ENCODE peak calls at places on chromosomes 2 and 18, in ten cellular contexts. Y is progenitor cell of endocrine pancreas, M is ovary, X is Daoy, W is SK-N-SH, S is NCI-H460, P is EL, T is GM12891, C is NCI-H1092 treated with DMSO at 0.1 percent for 48 hours, G is EH. O is an unnamed sample.

GRCh38 chr2:231617059-231617926 is 24.6 kb downstream of the TEX44 start:
- DNase-seq in Y (no peak), M (no peak), X (peak; percentile 75), W (no peak), S (no peak), P (peak; percentile 28), T (no peak), C (no peak), G (no peak), O (no peak)

GRCh38 chr18:44796505-44797198 is 116.0 kb downstream of the SETBP1 start:
- DNase-seq in Y (no peak), M (no peak), X (no peak), W (no peak), S (no peak), P (no peak), T (no peak), C (no peak), G (no peak), O (no peak)

GRCh38 chr2:158600155-158600802 is 143.5 kb downstream of the PKP4 start:
- DNase-seq in Y (no peak), M (peak; percentile 34), X (peak; percentile 89), W (no peak), S (peak; percentile 31), P (peak; percentile 96), T (no peak), C (no peak), G (peak; percentile 95), O (no peak)

GRCh38 chr2:3319134-3319533 is 58.5 kb downstream of the EIPR1 start:
- DNase-seq in Y (no peak), M (no peak), X (no peak), W (no peak), S (no peak), P (no peak), T (no peak), C (no peak), G (no peak), O (no peak)

GRCh38 chr18:43772907-43773306 is 495.6 kb upstream of the SYT4 start:
- DNase-seq in Y (no peak), M (no peak), X (no peak), W (no peak), S (no peak), P (no peak), T (no peak), C (no peak), G (no peak), O (no peak)

GRCh38 chr2:210718503-210718902 is 162.1 kb downstream of the CPS1 start:
- DNase-seq in Y (no peak), M (no peak), X (no peak), W (no peak), S (no peak), P (no peak), T (no peak), C (no peak), G (no peak), O (no peak)

GRCh38 chr2:55901322-55901721 is 22.3 kb downstream of the EFEMP1 start:
- DNase-seq in Y (no peak), M (no peak), X (peak; percentile 68), W (no peak), S (no peak), P (peak; percentile 55), T (no peak), C (no peak), G (peak; percentile 56), O (peak; percentile 66)

GRCh38 chr18:3886575-3887322 is 436.8 kb downstream of the TGIF1 start:
- DNase-seq in Y (no peak), M (no peak), X (no peak), W (no peak), S (no peak), P (no peak), T (no peak), C (no peak), G (no peak), O (no peak)

GRCh38 chr18:74994502-74995403 is 214.2 kb downstream of the PTGR3 start:
- DNase-seq in Y (no peak), M (no peak), X (peak; percentile 35), W (no peak), S (peak; percentile 26), P (peak; percentile 42), T (no peak), C (peak; percentile 92), G (peak; percentile 53), O (no peak)

GRCh38 chr2:217795706-217796465 is 206.9 kb downstream of the TNS1 start:
- DNase-seq in Y (peak; percentile 5), M (peak; percentile 21), X (no peak), W (peak; percentile 16), S (no peak), P (no peak), T (no peak), C (no peak), G (peak; percentile 60), O (peak; percentile 73)

GRCh38 chr2:101474752-101475384 is at the start of gene RFX8:
- DNase-seq in Y (no peak), M (no peak), X (peak; percentile 87), W (no peak), S (no peak), P (peak; percentile 84), T (no peak), C (no peak), G (peak; percentile 93), O (no peak)

GRCh38 chr18:40553029-40553428 is 1402.0 kb upstream of the PIK3C3 start:
- DNase-seq in Y (no peak), M (no peak), X (no peak), W (no peak), S (no peak), P (no peak), T (no peak), C (no peak), G (no peak), O (no peak)

GRCh38 chr2:202669841-202670240 is 35.1 kb downstream of the FAM117B start:
- DNase-seq in Y (no peak), M (no peak), X (no peak), W (no peak), S (no peak), P (no peak), T (no peak), C (no peak), G (no peak), O (no peak)

GRCh38 chr2:129791651-129792050 is 187.8 kb upstream of the RAB6C start:
- DNase-seq in Y (no peak), M (no peak), X (no peak), W (no peak), S (no peak), P (no peak), T (no peak), C (no peak), G (no peak), O (peak; percentile 41)

GRCh38 chr18:36322408-36322728 is 24.9 kb downstream of the FHOD3 start:
- DNase-seq in Y (no peak), M (no peak), X (no peak), W (no peak), S (no peak), P (no peak), T (no peak), C (no peak), G (no peak), O (no peak)

GRCh38 chr2:45072064-45072861 is 63.0 kb upstream of the SIX2 start:
- DNase-seq in Y (no peak), M (no peak), X (no peak), W (no peak), S (no peak), P (no peak), T (no peak), C (no peak), G (no peak), O (peak; percentile 46)

GRCh38 chr18:8946046-8946838 is 156.3 kb upstream of the NDUFV2 start:
- DNase-seq in Y (no peak), M (no peak), X (peak; percentile 54), W (no peak), S (no peak), P (peak; percentile 96), T (no peak), C (no peak), G (peak; percentile 98), O (no peak)

GRCh38 chr18:45357681-45358470 is 257.4 kb upstream of the SLC14A2 start:
- DNase-seq in Y (no peak), M (no peak), X (no peak), W (no peak), S (no peak), P (no peak), T (no peak), C (peak; percentile 38), G (peak; percentile 23), O (no peak)

GRCh38 chr2:121263996-121264715 is 20.8 kb downstream of the TFCP2L1 start:
- DNase-seq in Y (no peak), M (no peak), X (no peak), W (no peak), S (no peak), P (no peak), T (no peak), C (no peak), G (no peak), O (peak; percentile 40)

GRCh38 chr18:74328196-74328595 is 12.6 kb downstream of the C18orf63 start:
- DNase-seq in Y (no peak), M (no peak), X (no peak), W (no peak), S (no peak), P (no peak), T (no peak), C (no peak), G (peak; percentile 28), O (no peak)

GRCh38 chr18:42931501-42931900 is 184.0 kb downstream of the RIT2 start:
- DNase-seq in Y (no peak), M (no peak), X (no peak), W (no peak), S (no peak), P (no peak), T (no peak), C (no peak), G (no peak), O (no peak)

GRCh38 chr2:85537600-85538506 is 1.1 kb upstream of the MAT2A start:
- DNase-seq in Y (peak; percentile 41), M (peak; percentile 58), X (peak; percentile 70), W (peak; percentile 72), S (no peak), P (peak; percentile 43), T (no peak), C (peak; percentile 74), G (peak; percentile 55), O (peak; percentile 86)

GRCh38 chr18:58388736-58389135 is 240.2 kb downstream of the ALPK2 start:
- DNase-seq in Y (no peak), M (no peak), X (no peak), W (no peak), S (no peak), P (no peak), T (no peak), C (no peak), G (no peak), O (peak; percentile 25)

GRCh38 chr2:25250331-25251031 is 82.1 kb upstream of the POMC start:
- DNase-seq in Y (no peak), M (no peak), X (peak; percentile 50), W (peak; percentile 56), S (no peak), P (peak; percentile 75), T (peak; percentile 55), C (no peak), G (peak; percentile 77), O (peak; percentile 73)

GRCh38 chr2:72148975-72149555 is 1.4 kb upstream of the CYP26B1 start:
- DNase-seq in Y (no peak), M (peak; percentile 64), X (peak; percentile 58), W (peak; percentile 73), S (no peak), P (peak; percentile 39), T (no peak), C (no peak), G (peak; percentile 27), O (peak; percentile 75)

GRCh38 chr2:47651296-47651695 is 131.6 kb upstream of the MSH6 start:
- DNase-seq in Y (no peak), M (no peak), X (no peak), W (no peak), S (no peak), P (no peak), T (no peak), C (peak; percentile 42), G (no peak), O (no peak)

GRCh38 chr2:116874021-116874420 is 940.5 kb upstream of the DDX18 start:
- DNase-seq in Y (no peak), M (no peak), X (no peak), W (no peak), S (no peak), P (no peak), T (no peak), C (no peak), G (no peak), O (no peak)

GRCh38 chr2:44547713-44548112 is 186.0 kb downstream of the CAMKMT start:
- DNase-seq in Y (no peak), M (no peak), X (no peak), W (peak; percentile 46), S (no peak), P (no peak), T (no peak), C (no peak), G (peak; percentile 10), O (no peak)

O was measured in islet precursor cell.